ENCODE peak calls at places on chromosome 13, in seven cellular contexts. H is dorsolateral prefrontal cortex, R is PC-3, V is GM12865, L is foreskin fibroblast, F is hepatocyte, G is HFF-Myc. Q is an unnamed sample.
A peak's percentile ranks its signal among the peaks of the same experiment; 100 is the strongest.

GRCh38 chr13:102922184-102922583 is 76.4 kb downstream of the ERCC5 start:
- DNase-seq in V (no peak), H (no peak), F (no peak), G (no peak), L (no peak), R (no peak), Q (no peak)

GRCh38 chr13:86282450-86282849 is 483.2 kb upstream of the SLITRK6 start:
- DNase-seq in R (peak; percentile 42), F (no peak), H (no peak), L (no peak), G (no peak), V (peak; percentile 10), Q (peak; percentile 81)

GRCh38 chr13:54124700-54125099 is 1096.1 kb downstream of the OLFM4 start:
- DNase-seq in F (no peak), H (no peak), L (no peak), V (no peak), R (no peak), G (no peak), Q (no peak)

GRCh38 chr13:24899601-24900000 is 135.6 kb downstream of the RNF17 start:
- DNase-seq in V (no peak), L (no peak), H (no peak), R (no peak), G (no peak), F (no peak), Q (peak; percentile 5)

GRCh38 chr13:24269803-24270202 is 39.6 kb upstream of the C1QTNF9 start:
- DNase-seq in L (no peak), G (no peak), R (no peak), F (no peak), H (no peak), V (no peak), Q (no peak)

GRCh38 chr13:41418751-41419150 is 38.6 kb upstream of the RGCC start:
- DNase-seq in V (no peak), H (no peak), F (no peak), R (no peak), L (no peak), G (no peak), Q (no peak)

GRCh38 chr13:87669379-87669978 is 1.7 kb upstream of the SLITRK5 start:
- DNase-seq in R (peak; percentile 59), H (no peak), F (peak; percentile 53), G (no peak), V (peak; percentile 30), L (no peak), Q (peak; percentile 44)

GRCh38 chr13:111429064-111429558 is 108.7 kb downstream of the TEX29 start:
- DNase-seq in H (no peak), R (peak; percentile 47), L (peak; percentile 4), G (peak; percentile 17), F (peak; percentile 73), V (peak; percentile 29), Q (no peak)

GRCh38 chr13:104648291-104648690 is 1582.1 kb upstream of the SLC10A2 start:
- DNase-seq in F (no peak), H (no peak), V (no peak), L (no peak), G (no peak), R (no peak), Q (no peak)

GRCh38 chr13:32897296-32897695 is 118.9 kb upstream of the KL start:
- DNase-seq in V (no peak), R (no peak), F (no peak), H (no peak), G (no peak), L (no peak), Q (no peak)

GRCh38 chr13:67134322-67135129 is 95.6 kb downstream of the PCDH9 start:
- DNase-seq in V (no peak), R (no peak), L (peak; percentile 4), H (no peak), G (no peak), F (no peak), Q (no peak)

GRCh38 chr13:100833427-100833826 is 158.8 kb upstream of the TMTC4 start:
- DNase-seq in R (no peak), G (no peak), F (no peak), V (no peak), H (no peak), L (no peak), Q (no peak)

GRCh38 chr13:53743906-53744305 is 715.3 kb downstream of the OLFM4 start:
- DNase-seq in V (no peak), L (no peak), G (no peak), F (no peak), R (no peak), H (no peak), Q (no peak)

GRCh38 chr13:20006206-20006605 is 47.7 kb downstream of the ZMYM2 start:
- DNase-seq in F (no peak), V (no peak), L (peak; percentile 23), H (no peak), G (no peak), R (peak; percentile 39), Q (peak; percentile 9)

GRCh38 chr13:66076417-66076816 is 1153.7 kb downstream of the PCDH9 start:
- DNase-seq in G (no peak), V (no peak), L (peak; percentile 39), R (peak; percentile 12), H (no peak), F (no peak), Q (no peak)

GRCh38 chr13:84303035-84303434 is 420.8 kb upstream of the SLITRK1 start:
- DNase-seq in L (no peak), V (no peak), R (no peak), H (no peak), G (no peak), F (no peak), Q (no peak)

GRCh38 chr13:110518150-110518525 is 43.4 kb downstream of the RAB20 start:
- DNase-seq in R (no peak), L (no peak), G (no peak), V (no peak), F (no peak), H (no peak), Q (no peak)

GRCh38 chr13:61148691-61149332 is 266.8 kb downstream of the PCDH20 start:
- DNase-seq in R (no peak), F (no peak), V (no peak), G (no peak), L (no peak), H (no peak), Q (no peak)
- TF ChIP-seq CTCF in R (no peak), F (no peak), V (no peak), G (no peak), L (no peak), H (no peak), Q (no peak)

GRCh38 chr13:31199527-31199848 is 287 bp upstream of the B3GLCT start:
- DNase-seq in G (no peak), V (no peak), H (no peak), L (no peak), F (no peak), R (no peak), Q (no peak)

GRCh38 chr13:31199849-31200635 is at the start of gene B3GLCT:
- DNase-seq in R (peak; percentile 87), F (peak; percentile 93), G (no peak), V (peak; percentile 90), H (peak; percentile 88), L (peak; percentile 65), Q (peak; percentile 44)

GRCh38 chr13:31200636-31200970 is 828 bp downstream of the B3GLCT start:
- DNase-seq in G (no peak), L (no peak), F (peak; percentile 75), H (peak; percentile 69), R (peak; percentile 31), V (peak; percentile 46), Q (no peak)

GRCh38 chr13:31198524-31198923 is 1.3 kb upstream of the B3GLCT start:
- DNase-seq in L (no peak), F (no peak), V (no peak), R (no peak), G (no peak), H (no peak), Q (no peak)

DNA sequence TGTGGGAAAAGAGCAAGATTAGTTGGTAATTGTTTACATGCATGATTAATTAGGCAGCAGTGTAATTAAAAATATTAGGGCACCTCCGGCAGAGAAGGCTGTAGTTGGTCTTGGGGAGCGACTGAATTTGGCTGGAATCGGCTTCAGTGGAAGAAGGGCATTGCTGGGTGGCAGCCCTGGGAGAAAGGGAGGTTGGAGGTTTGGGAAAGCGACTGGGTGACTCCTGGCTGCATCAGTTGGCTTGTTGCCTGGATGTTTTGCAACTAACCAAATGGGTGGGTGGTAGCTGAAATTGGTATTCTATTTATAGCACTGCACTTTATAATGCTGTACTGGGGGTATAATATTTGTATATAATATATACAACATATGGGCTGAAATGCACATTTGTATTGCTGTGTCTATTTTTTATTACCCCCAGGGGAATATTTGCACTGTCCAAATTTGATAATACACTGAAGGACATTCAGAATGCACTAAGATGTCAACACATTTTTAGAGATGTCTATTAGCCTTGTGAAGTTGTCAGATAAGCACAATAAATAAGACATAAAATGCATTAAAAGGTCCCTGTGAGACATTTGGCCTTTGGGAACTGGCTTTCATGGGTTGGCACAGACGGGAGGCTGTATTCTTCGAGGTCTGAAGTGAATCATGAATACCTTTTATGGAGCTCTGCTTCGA is 1.7 kb downstream of the B3GLCT start:
- DNase-seq in R (peak; percentile 50), G (no peak), V (no peak), H (no peak), L (peak; percentile 69), F (no peak), Q (no peak)
- H3K4me3 ChIP-seq in R (peak overlapping the region; percentile 78), G (peak overlapping the region; percentile 57), V (peak overlapping the region; percentile 61), H (peak overlapping the region; percentile 68), L (peak overlapping the region; percentile 67), F (peak overlapping the region; percentile 97), Q (peak overlapping the region; percentile 68)

GRCh38 chr13:37788346-37788745 is 81.2 kb downstream of the TRPC4 start:
- DNase-seq in F (no peak), H (no peak), R (no peak), V (no peak), G (no peak), L (no peak), Q (no peak)
- TF ChIP-seq CTCF in F (no peak), H (no peak), R (no peak), V (no peak), G (no peak), L (no peak), Q (no peak)

GRCh38 chr13:114062341-114062740 is 70.1 kb downstream of the RASA3 start:
- DNase-seq in H (no peak), G (no peak), L (no peak), R (no peak), V (no peak), F (no peak), Q (no peak)

GRCh38 chr13:114061047-114061446 is 71.4 kb downstream of the RASA3 start:
- DNase-seq in F (no peak), R (no peak), H (no peak), G (no peak), L (no peak), V (no peak), Q (no peak)

GRCh38 chr13:114063545-114064515 is 68.6 kb downstream of the RASA3 start:
- DNase-seq in G (peak; percentile 20), L (peak; percentile 78), F (no peak), H (no peak), V (peak; percentile 65), R (peak; percentile 22), Q (no peak)

GRCh38 chr13:114061746-114062145 is 70.7 kb downstream of the RASA3 start:
- DNase-seq in F (no peak), V (no peak), H (no peak), L (no peak), R (no peak), G (no peak), Q (no peak)

DNA sequence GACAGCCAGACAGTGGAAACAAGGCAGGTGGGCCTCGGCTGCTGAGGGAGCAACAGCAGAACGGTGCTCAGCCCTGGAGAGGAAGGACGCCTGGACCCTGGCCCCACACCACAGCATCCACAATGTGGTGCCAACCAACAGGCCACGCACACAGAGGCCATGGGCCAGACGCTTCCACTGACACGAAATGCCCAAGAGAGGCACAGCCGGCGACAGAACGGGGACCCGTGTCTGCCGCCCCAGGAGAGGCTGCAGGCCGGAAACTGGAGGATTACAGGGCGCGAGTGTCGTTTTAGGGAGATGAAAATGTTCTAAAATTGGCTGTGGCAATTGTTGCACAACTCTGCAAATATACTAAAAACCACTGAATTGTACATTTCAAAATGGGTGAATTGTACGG is 69.7 kb downstream of the RASA3 start:
- DNase-seq in F (no peak), R (no peak), H (no peak), V (no peak), G (no peak), L (no peak), Q (no peak)
- H3K4me3 ChIP-seq in F (no peak overlapping the region), R (no peak overlapping the region), H (no peak overlapping the region), V (no peak overlapping the region), G (no peak overlapping the region), L (no peak overlapping the region), Q (no peak overlapping the region)

Q was measured in astrocyte of the cerebellum.